ENCODE peak calls at places on chromosomes 13 and 19, in six cellular contexts. One of them, this sample, is unnamed.

GRCh38 chr19:29823581-29824330 is 12.0 kb downstream of the CCNE1 start:
- DNase-seq in GM23338: no peak
- DNase-seq in tibial artery: peak
- DNase-seq in left lung: no peak
- DNase-seq in IMR-90: no peak
- DNase-seq in psoas muscle: peak
- DNase-seq in this sample: no peak

GRCh38 chr19:18847516-18848463 is 16.0 kb downstream of the UPF1 start:
- DNase-seq in psoas muscle: no peak
- DNase-seq in left lung: no peak
- DNase-seq in IMR-90: no peak
- DNase-seq in GM23338: no peak
- DNase-seq in tibial artery: no peak
- DNase-seq in this sample: no peak

GRCh38 chr19:3695124-3695733 is 5.0 kb downstream of the PIP5K1C start:
- DNase-seq in left lung: no peak
- DNase-seq in tibial artery: no peak
- DNase-seq in psoas muscle: no peak
- DNase-seq in IMR-90: no peak
- DNase-seq in GM23338: no peak
- DNase-seq in this sample: no peak

GRCh38 chr13:33644607-33645543 is 173.1 kb upstream of the RFC3 start:
- DNase-seq in GM23338: no peak
- DNase-seq in psoas muscle: no peak
- DNase-seq in tibial artery: no peak
- DNase-seq in IMR-90: peak
- DNase-seq in left lung: no peak
- DNase-seq in this sample: no peak

GRCh38 chr19:35265126-35265995 is 3.4 kb upstream of the USF2 start:
- DNase-seq in GM23338: no peak
- DNase-seq in left lung: peak
- DNase-seq in tibial artery: peak
- DNase-seq in psoas muscle: peak
- DNase-seq in IMR-90: no peak
- DNase-seq in this sample: peak

GRCh38 chr13:107534548-107534947 is 680.8 kb downstream of the LIG4 start:
- DNase-seq in GM23338: no peak
- DNase-seq in psoas muscle: no peak
- DNase-seq in left lung: no peak
- DNase-seq in tibial artery: no peak
- DNase-seq in IMR-90: peak
- DNase-seq in this sample: no peak

GRCh38 chr13:99356216-99357089 is 49.3 kb upstream of the GPR183 start:
- DNase-seq in GM23338: no peak
- DNase-seq in psoas muscle: peak
- DNase-seq in tibial artery: no peak
- DNase-seq in left lung: no peak
- DNase-seq in IMR-90: peak
- DNase-seq in this sample: no peak

GRCh38 chr19:55379161-55379560 is 2.5 kb downstream of the TMEM190 start:
- DNase-seq in GM23338: no peak
- DNase-seq in tibial artery: no peak
- DNase-seq in IMR-90: no peak
- DNase-seq in left lung: no peak
- DNase-seq in psoas muscle: no peak
- DNase-seq in this sample: no peak

GRCh38 chr13:100916943-100917342 is 242.3 kb upstream of the TMTC4 start:
- DNase-seq in psoas muscle: no peak
- DNase-seq in left lung: no peak
- DNase-seq in tibial artery: no peak
- DNase-seq in GM23338: no peak
- DNase-seq in IMR-90: no peak
- DNase-seq in this sample: no peak

GRCh38 chr19:49793561-49793840 is 19.6 kb downstream of the FUZ start:
- DNase-seq in tibial artery: no peak
- DNase-seq in GM23338: no peak
- DNase-seq in IMR-90: peak
- DNase-seq in left lung: no peak
- DNase-seq in psoas muscle: no peak
- DNase-seq in this sample: no peak

GRCh38 chr13:41402695-41403511 is 54.4 kb upstream of the RGCC start:
- DNase-seq in tibial artery: no peak
- DNase-seq in IMR-90: no peak
- DNase-seq in psoas muscle: no peak
- DNase-seq in GM23338: peak
- DNase-seq in left lung: no peak
- DNase-seq in this sample: no peak

GRCh38 chr13:99575376-99575775 is 74.1 kb downstream of the TM9SF2 start:
- DNase-seq in left lung: no peak
- DNase-seq in tibial artery: no peak
- DNase-seq in psoas muscle: no peak
- DNase-seq in GM23338: peak
- DNase-seq in IMR-90: no peak
- DNase-seq in this sample: no peak

GRCh38 chr13:32446778-32447465 is 19.0 kb upstream of the N4BP2L1 start:
- DNase-seq in GM23338: no peak
- DNase-seq in psoas muscle: no peak
- DNase-seq in IMR-90: no peak
- DNase-seq in left lung: no peak
- DNase-seq in tibial artery: no peak
- DNase-seq in this sample: no peak

GRCh38 chr13:27792393-27793218 is at the start of gene GSX1:
- DNase-seq in psoas muscle: peak
- DNase-seq in left lung: peak
- DNase-seq in tibial artery: no peak
- DNase-seq in GM23338: peak
- DNase-seq in IMR-90: peak
- DNase-seq in this sample: no peak

GRCh38 chr19:42436006-42436405 is 6.7 kb downstream of the CXCL17 start:
- DNase-seq in IMR-90: no peak
- DNase-seq in psoas muscle: no peak
- DNase-seq in GM23338: no peak
- DNase-seq in tibial artery: no peak
- DNase-seq in left lung: no peak
- DNase-seq in this sample: no peak

GRCh38 chr13:31970237-31970930 is 61.2 kb upstream of the FRY start:
- DNase-seq in GM23338: no peak
- DNase-seq in IMR-90: peak
- DNase-seq in psoas muscle: no peak
- DNase-seq in tibial artery: no peak
- DNase-seq in left lung: no peak
- DNase-seq in this sample: no peak

GRCh38 chr19:13260883-13261653 is 110.9 kb downstream of the IER2 start:
- DNase-seq in tibial artery: no peak
- DNase-seq in IMR-90: peak
- DNase-seq in psoas muscle: no peak
- DNase-seq in left lung: no peak
- DNase-seq in GM23338: no peak
- DNase-seq in this sample: no peak

GRCh38 chr19:41325947-41326706 is 16.2 kb downstream of the CCDC97 start:
- DNase-seq in IMR-90: peak
- DNase-seq in tibial artery: peak
- DNase-seq in left lung: no peak
- DNase-seq in GM23338: no peak
- DNase-seq in psoas muscle: no peak
- DNase-seq in this sample: no peak

GRCh38 chr13:77388944-77389616 is 62.2 kb upstream of the MYCBP2 start:
- DNase-seq in left lung: no peak
- DNase-seq in psoas muscle: no peak
- DNase-seq in GM23338: no peak
- DNase-seq in IMR-90: no peak
- DNase-seq in tibial artery: no peak
- DNase-seq in this sample: no peak

GRCh38 chr13:52450793-52451116 is 321 bp upstream of the VPS36 start:
- DNase-seq in tibial artery: no peak
- DNase-seq in GM23338: no peak
- DNase-seq in psoas muscle: no peak
- DNase-seq in left lung: no peak
- DNase-seq in IMR-90: no peak
- DNase-seq in this sample: no peak
- TF ChIP-seq CTCF in tibial artery: no peak
- TF ChIP-seq CTCF in GM23338: no peak
- TF ChIP-seq CTCF in psoas muscle: no peak
- TF ChIP-seq CTCF in left lung: peak
- TF ChIP-seq CTCF in IMR-90: no peak
- TF ChIP-seq CTCF in this sample: peak

GRCh38 chr19:51398096-51398704 is 7.8 kb upstream of the C19orf84 start:
- DNase-seq in tibial artery: no peak
- DNase-seq in IMR-90: peak
- DNase-seq in left lung: no peak
- DNase-seq in GM23338: peak
- DNase-seq in psoas muscle: no peak
- DNase-seq in this sample: no peak
- H3K4me3 ChIP-seq in tibial artery: no peak
- H3K4me3 ChIP-seq in IMR-90: no peak
- H3K4me3 ChIP-seq in left lung: no peak
- H3K4me3 ChIP-seq in GM23338: no peak
- H3K4me3 ChIP-seq in psoas muscle: no peak
- H3K4me3 ChIP-seq in this sample: no peak

DNA sequence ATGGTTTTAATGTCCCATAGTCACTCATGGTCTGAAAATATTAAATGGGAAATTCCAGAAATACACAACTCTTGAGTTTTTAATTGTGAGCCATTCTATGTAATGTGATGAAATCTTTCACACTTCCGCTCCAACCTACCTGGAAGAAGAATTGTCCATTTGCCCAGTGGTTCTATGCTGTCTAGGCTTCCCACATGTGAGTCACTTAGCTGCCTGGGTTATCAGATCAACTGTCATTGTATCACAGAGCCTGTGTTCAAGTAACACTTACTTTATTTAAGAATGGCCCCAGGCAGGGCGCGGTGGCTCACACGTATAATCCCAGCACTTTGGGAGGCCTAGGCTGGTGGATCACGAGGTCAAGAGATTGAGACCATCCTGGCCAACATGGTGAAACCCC is 1450.5 kb downstream of the EFNB2 start:
- DNase-seq in IMR-90: no peak
- DNase-seq in tibial artery: no peak
- DNase-seq in psoas muscle: no peak
- DNase-seq in GM23338: no peak
- DNase-seq in left lung: no peak
- DNase-seq in this sample: no peak
- H3K27ac ChIP-seq in IMR-90: no peak
- H3K27ac ChIP-seq in tibial artery: no peak
- H3K27ac ChIP-seq in psoas muscle: no peak
- H3K27ac ChIP-seq in GM23338: no peak
- H3K27ac ChIP-seq in left lung: no peak
- H3K27ac ChIP-seq in this sample: no peak

DNA sequence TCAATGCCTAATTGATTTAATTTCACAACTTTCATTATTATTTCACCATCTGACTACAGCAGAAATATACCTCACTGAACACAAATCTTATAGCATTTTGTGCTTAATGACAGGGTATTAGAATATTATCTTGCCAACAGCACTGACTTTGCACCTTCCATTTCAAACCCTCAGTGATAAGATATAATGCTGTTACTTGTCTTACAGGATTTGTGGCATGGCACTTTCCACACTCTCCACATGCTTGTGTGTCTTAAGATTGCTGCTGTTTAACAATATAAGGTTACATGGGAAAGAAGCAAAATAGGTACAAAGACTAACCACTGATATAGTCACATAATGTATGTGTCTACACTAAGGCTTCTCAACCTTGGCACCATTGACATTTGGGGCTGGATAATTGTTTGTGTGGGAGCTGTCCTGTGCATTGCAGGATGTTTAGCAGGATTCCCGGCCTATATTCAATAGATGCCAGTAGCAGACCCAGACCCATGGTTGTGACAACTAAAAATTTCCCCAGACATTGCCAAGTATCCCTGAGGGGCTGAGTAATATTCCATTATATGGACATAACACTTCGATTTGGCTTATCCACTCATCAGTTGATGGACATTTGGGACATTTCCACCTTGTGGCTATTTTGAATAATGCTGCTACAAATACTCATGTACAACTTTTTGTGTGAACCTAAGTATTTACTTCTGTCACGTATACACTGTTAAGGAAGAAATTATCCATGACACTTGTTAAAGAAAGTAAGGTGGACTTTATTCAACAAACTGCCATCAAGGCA is 5.7 kb upstream of the DIAPH3 start:
- DNase-seq in IMR-90: no peak
- DNase-seq in left lung: no peak
- DNase-seq in GM23338: no peak
- DNase-seq in psoas muscle: no peak
- DNase-seq in tibial artery: no peak
- DNase-seq in this sample: no peak
- TF ChIP-seq CTCF in IMR-90: peak
- TF ChIP-seq CTCF in left lung: no peak
- TF ChIP-seq CTCF in GM23338: no peak
- TF ChIP-seq CTCF in psoas muscle: no peak
- TF ChIP-seq CTCF in tibial artery: no peak
- TF ChIP-seq CTCF in this sample: no peak

DNA sequence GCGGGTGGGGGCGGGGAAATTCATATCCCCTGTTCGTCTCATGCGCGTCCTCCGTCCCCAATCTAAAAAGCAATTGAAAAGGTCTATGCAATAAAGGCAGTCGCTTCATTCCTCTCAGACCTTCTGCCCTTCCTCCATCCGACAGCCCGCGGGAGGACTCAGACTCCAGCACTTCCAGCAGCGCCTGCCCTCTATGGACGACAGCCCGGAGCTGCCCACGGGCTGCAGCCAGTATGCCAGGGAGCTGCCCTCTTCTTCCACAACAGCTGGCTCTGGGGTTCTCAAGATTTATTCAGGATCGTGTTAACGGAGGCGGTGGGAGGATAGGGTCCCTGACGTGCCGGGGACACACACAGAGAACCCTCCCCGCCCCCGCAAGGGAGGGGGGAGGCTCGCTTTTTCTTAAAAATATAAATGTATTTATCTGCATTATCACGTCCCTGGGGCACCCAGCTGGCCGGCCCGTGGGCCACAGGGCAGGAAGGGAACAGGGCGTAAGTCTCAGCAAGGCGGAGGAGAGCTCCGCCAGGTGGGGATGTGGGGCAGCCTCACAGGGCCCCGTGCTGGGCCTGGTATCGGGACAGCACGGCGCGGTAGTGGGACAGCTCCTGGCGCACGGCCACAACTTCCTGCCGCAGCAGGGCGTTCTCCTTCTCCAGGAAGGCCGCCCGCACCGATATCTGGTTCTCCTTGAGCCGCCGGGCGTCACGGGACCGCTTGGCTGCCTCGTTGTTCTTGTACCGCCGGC is 6.7 kb downstream of the DBP start:
- DNase-seq in IMR-90: no peak
- DNase-seq in GM23338: peak
- DNase-seq in tibial artery: peak
- DNase-seq in left lung: peak
- DNase-seq in psoas muscle: peak
- DNase-seq in this sample: peak
- H3K4me3 ChIP-seq in IMR-90: no peak
- H3K4me3 ChIP-seq in GM23338: peak
- H3K4me3 ChIP-seq in tibial artery: no peak
- H3K4me3 ChIP-seq in left lung: no peak
- H3K4me3 ChIP-seq in psoas muscle: peak
- H3K4me3 ChIP-seq in this sample: no peak

DNA sequence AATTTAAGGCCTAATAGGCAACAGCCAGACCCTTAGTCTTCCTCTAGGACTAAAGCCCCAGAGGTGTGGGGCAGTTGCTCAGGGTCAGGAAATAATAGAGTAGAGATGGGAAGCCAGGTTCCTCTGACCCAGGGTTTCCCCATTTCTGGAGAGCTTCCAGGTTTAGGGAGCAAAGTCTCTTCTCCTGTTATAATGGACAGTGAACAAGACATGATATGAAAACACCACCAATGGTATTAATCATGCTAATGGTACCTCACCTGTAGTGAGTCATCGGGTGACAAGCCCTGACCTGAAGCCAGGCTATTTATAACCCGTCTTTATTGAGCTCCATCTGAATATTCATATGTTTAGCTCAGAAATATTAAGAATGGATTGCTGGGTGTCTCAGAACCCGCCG is 24.6 kb downstream of the BICRA start:
- DNase-seq in left lung: no peak
- DNase-seq in GM23338: no peak
- DNase-seq in IMR-90: no peak
- DNase-seq in tibial artery: no peak
- DNase-seq in psoas muscle: no peak
- DNase-seq in this sample: no peak
- H3K27ac ChIP-seq in left lung: no peak
- H3K27ac ChIP-seq in GM23338: peak
- H3K27ac ChIP-seq in IMR-90: no peak
- H3K27ac ChIP-seq in tibial artery: no peak
- H3K27ac ChIP-seq in psoas muscle: peak
- H3K27ac ChIP-seq in this sample: peak